ENCODE peak calls at places on chromosomes 11 and 22, in seven cellular contexts. O, G, I, K, S, J and W are unnamed samples.

GRCh38 chr11:68584991-68585524 is 99.3 kb upstream of the GAL start:
- DNase-seq in S (no peak), O (no peak), J (no peak), G (no peak), K (no peak), I (no peak), W (no peak)

GRCh38 chr11:16909375-16910035 is 104.7 kb downstream of the PLEKHA7 start:
- DNase-seq in G (no peak), S (no peak), K (no peak), J (no peak), O (no peak), I (no peak), W (no peak)

GRCh38 chr11:65497141-65498041 is 1.5 kb upstream of the MALAT1 start:
- DNase-seq in G (peak), O (peak), K (peak), J (peak), S (peak), I (peak), W (peak)

GRCh38 chr22:39543095-39543494 is 10.5 kb upstream of the RPS19BP1 start:
- DNase-seq in S (no peak), I (peak), O (no peak), J (no peak), G (no peak), K (peak), W (no peak)

GRCh38 chr11:60954421-60954820 is 2.4 kb upstream of the SLC15A3 start:
- DNase-seq in S (no peak), J (no peak), I (no peak), O (peak), K (no peak), G (no peak), W (no peak)

GRCh38 chr11:101718406-101718805 is 134.6 kb upstream of the TRPC6 start:
- DNase-seq in K (no peak), J (no peak), I (no peak), O (no peak), G (no peak), S (no peak), W (no peak)

GRCh38 chr11:72227316-72228228 is 3.0 kb downstream of the INPPL1 start:
- DNase-seq in K (no peak), I (no peak), S (peak), O (no peak), J (no peak), G (no peak), W (no peak)

GRCh38 chr11:11989774-11990744 is 18.4 kb downstream of the DKK3 start:
- DNase-seq in S (no peak), K (no peak), G (no peak), O (no peak), J (no peak), I (no peak), W (no peak)

GRCh38 chr22:47090591-47091240 is 328.3 kb downstream of the TBC1D22A start:
- DNase-seq in S (peak), O (no peak), G (peak), K (no peak), J (no peak), I (no peak), W (peak)

GRCh38 chr22:33210129-33210784 is 152.1 kb upstream of the SYN3 start:
- DNase-seq in O (peak), S (peak), G (no peak), K (peak), I (peak), J (peak), W (no peak)

GRCh38 chr22:31281733-31282132 is 10.6 kb downstream of the PIK3IP1 start:
- DNase-seq in J (no peak), G (no peak), O (no peak), K (no peak), I (no peak), S (no peak), W (no peak)

GRCh38 chr22:42353883-42354727 is 78.1 kb downstream of the NFAM1 start:
- DNase-seq in O (no peak), S (no peak), K (no peak), G (no peak), J (no peak), I (no peak), W (no peak)

GRCh38 chr22:46942816-46943783 is 180.7 kb downstream of the TBC1D22A start:
- DNase-seq in J (no peak), G (no peak), I (no peak), O (peak), K (no peak), S (no peak), W (no peak)

GRCh38 chr22:42602470-42602869 is 12.2 kb downstream of the POLDIP3 start:
- DNase-seq in I (no peak), J (no peak), G (no peak), O (no peak), S (no peak), K (no peak), W (no peak)

GRCh38 chr11:86152006-86152862 is 83.3 kb upstream of the PICALM start:
- DNase-seq in O (no peak), S (no peak), I (no peak), G (no peak), J (no peak), K (no peak), W (no peak)

GRCh38 chr11:16958833-16959232 is 55.4 kb downstream of the PLEKHA7 start:
- DNase-seq in J (no peak), I (peak), O (no peak), G (no peak), K (no peak), S (peak), W (no peak)

GRCh38 chr22:22376352-22376706 is 131.7 kb downstream of the VPREB1 start:
- DNase-seq in S (no peak), G (no peak), K (no peak), I (peak), J (no peak), O (no peak), W (no peak)

GRCh38 chr11:69876013-69876412 is 56.8 kb upstream of the FGF3 start:
- DNase-seq in I (no peak), J (no peak), S (no peak), O (no peak), G (no peak), K (no peak), W (no peak)

GRCh38 chr11:35365961-35366360 is 53.4 kb downstream of the SLC1A2 start:
- DNase-seq in J (no peak), O (no peak), K (no peak), S (no peak), G (no peak), I (no peak), W (no peak)

GRCh38 chr11:12817681-12818332 is 143.6 kb downstream of the TEAD1 start:
- DNase-seq in O (no peak), G (no peak), I (no peak), J (no peak), S (no peak), K (no peak), W (no peak)

GRCh38 chr11:116895053-116895757 is 57.8 kb upstream of the APOA1 start:
- DNase-seq in J (no peak), S (no peak), I (no peak), K (no peak), O (no peak), G (no peak), W (no peak)

GRCh38 chr11:80980221-80980620 is 1539.4 kb upstream of the TENM4 start:
- DNase-seq in J (no peak), G (no peak), S (no peak), O (no peak), K (no peak), I (no peak), W (no peak)

GRCh38 chr11:45263773-45264172 is 22.4 kb downstream of the SYT13 start:
- DNase-seq in O (no peak), S (no peak), G (no peak), K (no peak), J (no peak), I (no peak), W (no peak)

GRCh38 chr11:105109353-105109752 is 30.2 kb downstream of the CARD18 start:
- DNase-seq in J (no peak), S (no peak), K (no peak), I (no peak), O (no peak), G (no peak), W (no peak)